ENCODE peak calls at places on chromosomes 1 and 21, in seven cellular contexts. One of them, this sample, is unnamed.

GRCh38 chr1:218482683-218483082 is 137.5 kb downstream of the TGFB2 start:
- DNase-seq in activated CD4-positive, alpha-beta T cell treated with anti-CD3 and anti-CD28 coated beads, Interleukin-2, amount 10 ng/mL, durations not matched to agents 7 days and 5 days: no peak
- DNase-seq in T-helper 1 cell: no peak
- DNase-seq in stomach: no peak
- DNase-seq in stimulated activated CD4-positive, alpha-beta T cell treated with anti-CD3 and anti-CD28 coated beads, Interleukin-2, amount 100 ng/mL, for 48 hours: no peak
- DNase-seq in activated naive CD4-positive, alpha-beta T cell treated with Interleukin-2 at 50 U/mL for 16 hours: no peak
- DNase-seq in NCI-H1436: no peak
- DNase-seq in this sample: no peak

GRCh38 chr1:35298464-35298863 is 30.0 kb downstream of the ZMYM4 start:
- DNase-seq in activated CD4-positive, alpha-beta T cell treated with anti-CD3 and anti-CD28 coated beads, Interleukin-2, amount 10 ng/mL, durations not matched to agents 7 days and 5 days: peak; percentile 52
- DNase-seq in T-helper 1 cell: peak; percentile 27
- DNase-seq in stomach: peak; percentile 27
- DNase-seq in stimulated activated CD4-positive, alpha-beta T cell treated with anti-CD3 and anti-CD28 coated beads, Interleukin-2, amount 100 ng/mL, for 48 hours: no peak
- DNase-seq in activated naive CD4-positive, alpha-beta T cell treated with Interleukin-2 at 50 U/mL for 16 hours: peak; percentile 6
- DNase-seq in NCI-H1436: no peak
- DNase-seq in this sample: peak; percentile 66

GRCh38 chr1:246427611-246428010 is 79.5 kb downstream of the SMYD3 start:
- DNase-seq in activated CD4-positive, alpha-beta T cell treated with anti-CD3 and anti-CD28 coated beads, Interleukin-2, amount 10 ng/mL, durations not matched to agents 7 days and 5 days: no peak
- DNase-seq in T-helper 1 cell: no peak
- DNase-seq in stomach: no peak
- DNase-seq in stimulated activated CD4-positive, alpha-beta T cell treated with anti-CD3 and anti-CD28 coated beads, Interleukin-2, amount 100 ng/mL, for 48 hours: no peak
- DNase-seq in activated naive CD4-positive, alpha-beta T cell treated with Interleukin-2 at 50 U/mL for 16 hours: no peak
- DNase-seq in NCI-H1436: no peak
- DNase-seq in this sample: no peak

GRCh38 chr1:17207966-17208418 is 3.1 kb downstream of the PADI1 start:
- DNase-seq in activated CD4-positive, alpha-beta T cell treated with anti-CD3 and anti-CD28 coated beads, Interleukin-2, amount 10 ng/mL, durations not matched to agents 7 days and 5 days: peak; percentile 40
- DNase-seq in T-helper 1 cell: peak; percentile 27
- DNase-seq in stomach: no peak
- DNase-seq in stimulated activated CD4-positive, alpha-beta T cell treated with anti-CD3 and anti-CD28 coated beads, Interleukin-2, amount 100 ng/mL, for 48 hours: peak; percentile 42
- DNase-seq in activated naive CD4-positive, alpha-beta T cell treated with Interleukin-2 at 50 U/mL for 16 hours: peak; percentile 47
- DNase-seq in NCI-H1436: no peak
- DNase-seq in this sample: peak; percentile 64

GRCh38 chr1:26779093-26779668 is 8.6 kb upstream of the PIGV start:
- DNase-seq in activated CD4-positive, alpha-beta T cell treated with anti-CD3 and anti-CD28 coated beads, Interleukin-2, amount 10 ng/mL, durations not matched to agents 7 days and 5 days: no peak
- DNase-seq in T-helper 1 cell: no peak
- DNase-seq in stomach: no peak
- DNase-seq in stimulated activated CD4-positive, alpha-beta T cell treated with anti-CD3 and anti-CD28 coated beads, Interleukin-2, amount 100 ng/mL, for 48 hours: no peak
- DNase-seq in activated naive CD4-positive, alpha-beta T cell treated with Interleukin-2 at 50 U/mL for 16 hours: no peak
- DNase-seq in NCI-H1436: no peak
- DNase-seq in this sample: no peak

GRCh38 chr1:17661546-17662157 is 93.5 kb upstream of the ACTL8 start:
- DNase-seq in activated CD4-positive, alpha-beta T cell treated with anti-CD3 and anti-CD28 coated beads, Interleukin-2, amount 10 ng/mL, durations not matched to agents 7 days and 5 days: peak; percentile 59
- DNase-seq in T-helper 1 cell: peak; percentile 27
- DNase-seq in stomach: peak; percentile 50
- DNase-seq in stimulated activated CD4-positive, alpha-beta T cell treated with anti-CD3 and anti-CD28 coated beads, Interleukin-2, amount 100 ng/mL, for 48 hours: peak; percentile 74
- DNase-seq in activated naive CD4-positive, alpha-beta T cell treated with Interleukin-2 at 50 U/mL for 16 hours: peak; percentile 38
- DNase-seq in NCI-H1436: peak; percentile 24
- DNase-seq in this sample: peak; percentile 57

GRCh38 chr1:58155418-58156123 is 391.0 kb downstream of the OMA1 start:
- DNase-seq in activated CD4-positive, alpha-beta T cell treated with anti-CD3 and anti-CD28 coated beads, Interleukin-2, amount 10 ng/mL, durations not matched to agents 7 days and 5 days: no peak
- DNase-seq in T-helper 1 cell: no peak
- DNase-seq in stomach: no peak
- DNase-seq in stimulated activated CD4-positive, alpha-beta T cell treated with anti-CD3 and anti-CD28 coated beads, Interleukin-2, amount 100 ng/mL, for 48 hours: no peak
- DNase-seq in activated naive CD4-positive, alpha-beta T cell treated with Interleukin-2 at 50 U/mL for 16 hours: no peak
- DNase-seq in NCI-H1436: peak; percentile 8
- DNase-seq in this sample: no peak

GRCh38 chr1:78070758-78071157 is 25.0 kb downstream of the GIPC2 start:
- DNase-seq in activated CD4-positive, alpha-beta T cell treated with anti-CD3 and anti-CD28 coated beads, Interleukin-2, amount 10 ng/mL, durations not matched to agents 7 days and 5 days: no peak
- DNase-seq in T-helper 1 cell: no peak
- DNase-seq in stomach: no peak
- DNase-seq in stimulated activated CD4-positive, alpha-beta T cell treated with anti-CD3 and anti-CD28 coated beads, Interleukin-2, amount 100 ng/mL, for 48 hours: no peak
- DNase-seq in activated naive CD4-positive, alpha-beta T cell treated with Interleukin-2 at 50 U/mL for 16 hours: no peak
- DNase-seq in NCI-H1436: no peak
- DNase-seq in this sample: no peak

GRCh38 chr1:233244183-233244582 is 51.3 kb downstream of the PCNX2 start:
- DNase-seq in activated CD4-positive, alpha-beta T cell treated with anti-CD3 and anti-CD28 coated beads, Interleukin-2, amount 10 ng/mL, durations not matched to agents 7 days and 5 days: no peak
- DNase-seq in T-helper 1 cell: no peak
- DNase-seq in stomach: peak; percentile 52
- DNase-seq in stimulated activated CD4-positive, alpha-beta T cell treated with anti-CD3 and anti-CD28 coated beads, Interleukin-2, amount 100 ng/mL, for 48 hours: no peak
- DNase-seq in activated naive CD4-positive, alpha-beta T cell treated with Interleukin-2 at 50 U/mL for 16 hours: no peak
- DNase-seq in NCI-H1436: no peak
- DNase-seq in this sample: no peak

GRCh38 chr1:150572918-150573647 is 6.3 kb downstream of the MCL1 start:
- DNase-seq in activated CD4-positive, alpha-beta T cell treated with anti-CD3 and anti-CD28 coated beads, Interleukin-2, amount 10 ng/mL, durations not matched to agents 7 days and 5 days: no peak
- DNase-seq in T-helper 1 cell: no peak
- DNase-seq in stomach: no peak
- DNase-seq in stimulated activated CD4-positive, alpha-beta T cell treated with anti-CD3 and anti-CD28 coated beads, Interleukin-2, amount 100 ng/mL, for 48 hours: no peak
- DNase-seq in activated naive CD4-positive, alpha-beta T cell treated with Interleukin-2 at 50 U/mL for 16 hours: no peak
- DNase-seq in NCI-H1436: no peak
- DNase-seq in this sample: no peak

GRCh38 chr1:61210435-61211012 is 128.2 kb downstream of the NFIA start:
- DNase-seq in activated CD4-positive, alpha-beta T cell treated with anti-CD3 and anti-CD28 coated beads, Interleukin-2, amount 10 ng/mL, durations not matched to agents 7 days and 5 days: no peak
- DNase-seq in T-helper 1 cell: no peak
- DNase-seq in stomach: no peak
- DNase-seq in stimulated activated CD4-positive, alpha-beta T cell treated with anti-CD3 and anti-CD28 coated beads, Interleukin-2, amount 100 ng/mL, for 48 hours: no peak
- DNase-seq in activated naive CD4-positive, alpha-beta T cell treated with Interleukin-2 at 50 U/mL for 16 hours: no peak
- DNase-seq in NCI-H1436: no peak
- DNase-seq in this sample: no peak

GRCh38 chr1:204350857-204351573 is 8.7 kb downstream of the PLEKHA6 start:
- DNase-seq in activated CD4-positive, alpha-beta T cell treated with anti-CD3 and anti-CD28 coated beads, Interleukin-2, amount 10 ng/mL, durations not matched to agents 7 days and 5 days: no peak
- DNase-seq in T-helper 1 cell: no peak
- DNase-seq in stomach: peak; percentile 77
- DNase-seq in stimulated activated CD4-positive, alpha-beta T cell treated with anti-CD3 and anti-CD28 coated beads, Interleukin-2, amount 100 ng/mL, for 48 hours: no peak
- DNase-seq in activated naive CD4-positive, alpha-beta T cell treated with Interleukin-2 at 50 U/mL for 16 hours: no peak
- DNase-seq in NCI-H1436: peak; percentile 64
- DNase-seq in this sample: peak; percentile 84

GRCh38 chr21:31343680-31344480 is at the start of gene TIAM1:
- DNase-seq in activated CD4-positive, alpha-beta T cell treated with anti-CD3 and anti-CD28 coated beads, Interleukin-2, amount 10 ng/mL, durations not matched to agents 7 days and 5 days: no peak
- DNase-seq in T-helper 1 cell: no peak
- DNase-seq in stomach: peak; percentile 43
- DNase-seq in stimulated activated CD4-positive, alpha-beta T cell treated with anti-CD3 and anti-CD28 coated beads, Interleukin-2, amount 100 ng/mL, for 48 hours: no peak
- DNase-seq in activated naive CD4-positive, alpha-beta T cell treated with Interleukin-2 at 50 U/mL for 16 hours: peak; percentile 49
- DNase-seq in NCI-H1436: no peak
- DNase-seq in this sample: peak; percentile 79

GRCh38 chr1:112619518-112620458 is at the start of gene CAPZA1:
- DNase-seq in activated CD4-positive, alpha-beta T cell treated with anti-CD3 and anti-CD28 coated beads, Interleukin-2, amount 10 ng/mL, durations not matched to agents 7 days and 5 days: peak; percentile 93
- DNase-seq in T-helper 1 cell: peak; percentile 96
- DNase-seq in stomach: peak; percentile 93
- DNase-seq in stimulated activated CD4-positive, alpha-beta T cell treated with anti-CD3 and anti-CD28 coated beads, Interleukin-2, amount 100 ng/mL, for 48 hours: peak; percentile 88
- DNase-seq in activated naive CD4-positive, alpha-beta T cell treated with Interleukin-2 at 50 U/mL for 16 hours: peak; percentile 91
- DNase-seq in NCI-H1436: peak; percentile 83
- DNase-seq in this sample: peak; percentile 93

This sample was measured in ureter.